ENCODE peak calls at places on chromosome 11, in ten cellular contexts. U is neural progenitor cell, D is PC-9, T is K562, A is neuronal stem cell, F is fibroblast of lung, X is GM23248, Q is HCT116, B is endothelial cell of umbilical vein, G is GM23338. H is an unnamed sample. For H3K4me1, the result is how much of the 10 kb centered on the place peaks cover.

GRCh38 chr11:132234878-132235277 is 864.5 kb downstream of the NTM start:
- DNase-seq in U (no peak), D (no peak), T (no peak), A (no peak), F (peak), X (peak), Q (no peak), B (no peak), G (no peak), H (peak)

GRCh38 chr11:133661867-133662266 is 129.6 kb upstream of the OPCML start:
- DNase-seq in U (no peak), D (no peak), T (no peak), A (no peak), F (no peak), X (no peak), Q (no peak), B (no peak), G (no peak), H (no peak)

GRCh38 chr11:83257638-83258229 is 28.4 kb downstream of the CCDC90B start:
- DNase-seq in U (no peak), D (peak), T (no peak), A (no peak), F (peak), X (peak), Q (no peak), B (peak), G (no peak), H (peak)

GRCh38 chr11:36449566-36450390 is 60.3 kb downstream of the TRAF6 start:
- DNase-seq in U (no peak), D (no peak), T (no peak), A (no peak), F (peak), X (peak), Q (no peak), B (no peak), G (no peak), H (no peak)

GRCh38 chr11:121892131-121892681 is 223.8 kb downstream of the BLID start:
- DNase-seq in U (peak), D (peak), T (no peak), A (no peak), F (peak), X (peak), Q (no peak), B (peak), G (peak), H (peak)

GRCh38 chr11:68535098-68535497 is 74.5 kb downstream of the PPP6R3 start:
- DNase-seq in U (no peak), D (no peak), T (no peak), A (no peak), F (no peak), X (no peak), Q (no peak), B (no peak), G (no peak), H (no peak)

GRCh38 chr11:80598905-80599304 is 1158.1 kb upstream of the TENM4 start:
- DNase-seq in U (no peak), D (no peak), T (no peak), A (no peak), F (no peak), X (no peak), Q (no peak), B (no peak), G (no peak), H (peak)

GRCh38 chr11:44751066-44751465 is 24.3 kb downstream of the TSPAN18 start:
- DNase-seq in U (no peak), D (no peak), T (no peak), A (no peak), F (no peak), X (no peak), Q (no peak), B (no peak), G (no peak), H (no peak)

DNA sequence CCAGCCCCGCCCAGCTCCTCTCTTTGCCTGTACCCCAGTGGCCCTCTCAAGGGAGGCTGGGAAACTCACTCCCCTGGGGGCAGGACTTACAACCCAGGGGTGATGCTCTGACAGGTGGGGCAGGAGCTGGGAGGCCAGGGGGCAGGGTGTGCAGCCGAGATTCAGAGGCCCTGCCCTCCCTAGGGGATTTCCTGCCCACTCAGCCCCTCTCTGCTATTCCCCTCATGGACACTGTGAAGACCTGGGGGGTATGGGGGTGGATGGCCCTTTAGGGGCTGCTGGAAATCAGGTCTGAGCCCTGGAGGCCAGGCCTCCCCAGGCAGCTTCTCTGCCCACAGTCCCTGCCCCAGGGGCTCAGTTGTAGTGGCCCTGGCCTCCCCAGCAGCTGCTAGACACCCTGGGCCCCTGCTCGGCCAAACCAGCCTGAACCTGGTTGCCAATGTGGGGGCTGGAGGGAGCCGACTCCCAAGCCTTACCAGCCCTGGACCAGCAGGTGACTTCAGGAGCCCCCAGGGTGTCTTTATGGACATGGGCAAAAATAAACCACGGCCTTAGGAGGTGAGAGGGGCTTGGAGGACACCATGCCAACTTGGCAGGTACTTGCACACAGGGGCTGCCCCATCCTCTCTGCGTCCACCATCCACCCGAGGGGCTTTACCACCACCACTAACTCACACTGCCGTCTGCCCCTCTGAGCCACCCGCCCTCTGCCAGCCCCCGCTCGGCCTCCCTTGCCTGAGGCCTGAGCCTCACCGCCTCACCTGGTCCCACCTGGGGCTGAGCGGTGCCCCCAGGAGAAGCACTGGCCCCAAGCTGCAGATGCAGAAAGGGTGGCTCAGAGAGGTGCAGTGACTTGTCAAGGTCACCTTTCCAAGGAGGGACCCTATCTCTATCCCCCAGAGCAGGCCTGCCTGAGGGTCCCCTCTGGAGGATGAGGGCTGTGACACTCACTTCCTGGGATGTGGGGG is 2.8 kb upstream of the PHLDA2 start:
- DNase-seq in U (no peak), D (no peak), T (no peak), A (no peak), F (no peak), X (no peak), Q (no peak), B (no peak), G (no peak), H (no peak)
- H2AFZ ChIP-seq in U (no peak), D (no peak), T (no peak), A (no peak), F (no peak), X (no peak), Q (no peak), B (no peak), G (no peak), H (no peak)

GRCh38 chr11:12319734-12320387 is 57.5 kb upstream of the PARVA start:
- DNase-seq in U (no peak), D (no peak), T (no peak), A (no peak), F (no peak), X (no peak), Q (no peak), B (no peak), G (no peak), H (no peak)

GRCh38 chr11:12316432-12316831 is 60.9 kb upstream of the PARVA start:
- DNase-seq in U (no peak), D (no peak), T (no peak), A (no peak), F (no peak), X (no peak), Q (no peak), B (no peak), G (no peak), H (no peak)

GRCh38 chr11:12324585-12324984 is 52.8 kb upstream of the PARVA start:
- DNase-seq in U (no peak), D (no peak), T (no peak), A (no peak), F (no peak), X (no peak), Q (no peak), B (no peak), G (no peak), H (no peak)

GRCh38 chr11:12318791-12319733 is 58.3 kb upstream of the PARVA start:
- DNase-seq in U (no peak), D (no peak), T (no peak), A (no peak), F (peak), X (peak), Q (no peak), B (no peak), G (peak), H (no peak)

DNA sequence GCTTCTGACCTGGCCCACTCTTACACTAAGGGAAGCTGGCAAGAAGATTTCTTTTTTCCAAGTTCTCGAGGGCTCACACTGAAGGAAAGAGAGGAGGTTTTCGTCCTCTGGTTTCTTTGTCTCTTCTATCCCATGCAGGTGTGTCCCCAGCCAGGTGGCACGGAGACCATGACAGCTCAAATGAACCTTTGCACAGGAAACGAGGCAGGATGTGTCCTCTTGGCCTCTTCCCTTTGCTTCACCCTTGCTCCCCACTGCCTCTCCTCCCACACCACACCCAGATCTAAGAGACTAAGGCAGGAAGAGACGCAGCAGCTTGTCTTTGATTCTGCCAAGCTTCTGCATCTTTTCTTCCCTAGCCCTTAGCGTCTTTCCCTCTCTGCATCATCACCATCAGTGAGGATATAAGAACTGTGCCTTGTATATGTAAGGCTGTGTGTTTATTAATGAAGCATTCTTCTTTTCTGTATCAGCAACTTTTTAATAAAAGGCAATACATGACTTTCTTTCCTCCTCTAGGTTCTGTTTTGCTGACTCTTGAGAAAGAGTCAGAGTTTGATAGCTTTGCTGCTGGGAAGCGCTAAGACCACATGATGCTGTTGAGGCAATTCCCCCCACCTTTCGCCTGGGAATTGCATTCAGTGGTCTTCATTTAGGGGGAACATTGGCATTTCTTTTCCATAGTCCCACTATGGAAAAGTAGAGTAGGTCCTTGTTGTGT is 56.0 kb upstream of the PARVA start:
- DNase-seq in U (no peak), D (no peak), T (no peak), A (no peak), F (no peak), X (no peak), Q (no peak), B (no peak), G (no peak), H (no peak)
- H3K4me1 ChIP-seq in U (under half), D (under half), T (under half), A (under half), F (under half), X (under half), Q (under half), B (under half), G (under half), H (under half)

GRCh38 chr11:124752471-124753100 is 531 bp upstream of the VSIG2 start:
- DNase-seq in U (no peak), D (no peak), T (no peak), A (no peak), F (no peak), X (no peak), Q (no peak), B (no peak), G (peak), H (no peak)

GRCh38 chr11:124754309-124754708 is 2.3 kb upstream of the VSIG2 start:
- DNase-seq in U (no peak), D (no peak), T (no peak), A (no peak), F (peak), X (no peak), Q (no peak), B (peak), G (no peak), H (peak)

GRCh38 chr11:124751741-124752470 is at the start of gene VSIG2:
- DNase-seq in U (no peak), D (no peak), T (no peak), A (no peak), F (no peak), X (no peak), Q (no peak), B (no peak), G (no peak), H (no peak)

GRCh38 chr11:124753624-124754023 is 1.6 kb upstream of the VSIG2 start:
- DNase-seq in U (no peak), D (no peak), T (no peak), A (no peak), F (no peak), X (no peak), Q (no peak), B (no peak), G (no peak), H (no peak)

DNA sequence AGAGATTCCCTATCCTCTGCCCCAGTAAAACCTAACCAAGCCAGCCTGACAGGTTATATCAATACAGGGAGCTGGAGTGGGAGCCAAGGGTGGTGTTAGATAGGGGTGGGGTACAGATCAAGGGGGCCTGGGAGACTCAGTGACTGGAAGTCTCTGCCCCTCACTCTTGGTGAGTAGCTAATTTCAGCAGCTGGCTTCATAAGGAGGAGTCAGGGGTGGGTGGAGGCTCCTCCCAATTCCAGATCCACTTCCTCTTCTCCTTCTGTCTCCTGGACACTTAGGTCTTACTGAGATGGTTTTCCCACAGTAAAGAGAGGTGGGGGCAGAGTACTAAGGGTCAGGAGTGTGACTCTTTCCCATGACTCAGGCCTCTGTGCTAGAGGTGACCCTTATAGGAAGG is 1.2 kb upstream of the VSIG2 start:
- DNase-seq in U (no peak), D (peak), T (no peak), A (no peak), F (no peak), X (no peak), Q (no peak), B (no peak), G (no peak), H (no peak)
- H2AFZ ChIP-seq in U (no peak), D (no peak), T (no peak), A (peak), F (no peak), X (no peak), Q (no peak), B (no peak), G (no peak), H (no peak)

DNA sequence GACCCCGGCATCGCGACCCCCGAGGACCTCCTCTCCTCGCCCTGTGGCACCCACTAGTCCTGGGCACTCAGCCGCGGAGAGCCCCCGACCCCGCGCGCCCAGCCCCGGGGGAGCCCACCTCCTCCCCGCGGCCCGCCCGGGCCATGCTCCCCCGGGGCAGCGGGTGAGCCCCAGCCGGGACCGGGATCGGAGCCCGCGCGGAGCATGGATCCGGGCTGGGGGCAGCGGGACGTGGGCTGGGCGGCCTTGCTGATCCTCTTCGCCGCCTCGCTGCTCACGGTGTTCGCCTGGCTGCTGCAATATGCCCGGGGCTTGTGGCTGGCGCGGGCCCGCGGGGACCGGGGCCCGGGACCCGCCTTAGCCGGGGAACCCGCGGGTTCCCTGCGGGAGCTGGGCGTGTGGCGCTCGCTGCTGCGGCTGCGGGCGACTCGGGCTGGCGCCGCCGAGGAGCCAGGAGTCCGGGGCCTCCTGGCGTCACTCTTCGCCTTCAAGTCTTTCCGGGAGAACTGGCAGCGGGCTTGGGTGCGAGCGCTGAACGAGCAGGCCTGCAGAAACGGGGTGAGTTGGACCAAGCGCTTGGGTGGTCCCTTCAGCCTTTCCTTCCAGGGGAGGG is 500 bp downstream of the C2CD2L start:
- DNase-seq in U (peak), D (no peak), T (peak), A (no peak), F (no peak), X (peak), Q (no peak), B (no peak), G (no peak), H (no peak)
- H3K4me1 ChIP-seq in U (under half), D (under half), T (under half), A (under half), F (under half), X (under half), Q (under half), B (under half), G (under half), H (under half)

GRCh38 chr11:86941077-86941870 is 13.9 kb downstream of the FZD4 start:
- DNase-seq in U (no peak), D (no peak), T (no peak), A (no peak), F (no peak), X (peak), Q (no peak), B (peak), G (no peak), H (no peak)

GRCh38 chr11:86941871-86942208 is 13.4 kb downstream of the FZD4 start:
- DNase-seq in U (no peak), D (no peak), T (no peak), A (no peak), F (no peak), X (no peak), Q (no peak), B (peak), G (no peak), H (peak)

GRCh38 chr11:86938900-86939880 is 16.0 kb downstream of the FZD4 start:
- DNase-seq in U (peak), D (peak), T (peak), A (peak), F (peak), X (peak), Q (peak), B (peak), G (peak), H (peak)

GRCh38 chr11:86938203-86938899 is 16.8 kb downstream of the FZD4 start:
- DNase-seq in U (no peak), D (no peak), T (peak), A (no peak), F (no peak), X (no peak), Q (no peak), B (peak), G (no peak), H (no peak)

GRCh38 chr11:86940122-86940777 is 14.9 kb downstream of the FZD4 start:
- DNase-seq in U (no peak), D (no peak), T (peak), A (no peak), F (peak), X (peak), Q (no peak), B (peak), G (peak), H (peak)
- H2AFZ ChIP-seq in U (no peak), D (no peak), T (peak), A (no peak), F (peak), X (peak), Q (no peak), B (peak), G (peak), H (peak)

GRCh38 chr11:118933486-118933885 is 7.8 kb upstream of the BCL9L start:
- DNase-seq in U (no peak), D (peak), T (no peak), A (no peak), F (no peak), X (peak), Q (no peak), B (peak), G (no peak), H (peak)

GRCh38 chr11:118931576-118931975 is 5.8 kb upstream of the BCL9L start:
- DNase-seq in U (no peak), D (peak), T (no peak), A (no peak), F (no peak), X (no peak), Q (no peak), B (no peak), G (no peak), H (no peak)

GRCh38 chr11:118938491-118939411 is 13.0 kb upstream of the BCL9L start:
- DNase-seq in U (no peak), D (peak), T (no peak), A (no peak), F (no peak), X (peak), Q (peak), B (no peak), G (no peak), H (peak)

GRCh38 chr11:118939412-118939915 is 13.7 kb upstream of the BCL9L start:
- DNase-seq in U (peak), D (no peak), T (no peak), A (no peak), F (no peak), X (no peak), Q (no peak), B (no peak), G (no peak), H (no peak)

GRCh38 chr11:118935381-118935780 is 9.7 kb upstream of the BCL9L start:
- DNase-seq in U (no peak), D (no peak), T (no peak), A (no peak), F (no peak), X (no peak), Q (no peak), B (no peak), G (no peak), H (no peak)
- H3K4me1 ChIP-seq in U (under half), D (under half), T (under half), A (under half), F (under half), X (under half), Q (half or more), B (under half), G (under half), H (under half)

H was measured in PC-3.